ENCODE peak calls at places on chromosomes 6 and 20, in four cellular contexts. E is epithelial cell of esophagus, V is heart right ventricle, M is fibroblast of the aortic adventitia. A is an unnamed sample.

GRCh38 chr6:51249798-51250197 is 431.1 kb downstream of the TFAP2B start:
- DNase-seq in E (no peak), M (no peak), V (no peak), A (no peak)

GRCh38 chr6:166312832-166313231 is 4.6 kb upstream of the PRR18 start:
- DNase-seq in E (no peak), M (peak), V (no peak), A (no peak)

GRCh38 chr6:38262041-38262440 is 377.7 kb downstream of the BTBD9 start:
- DNase-seq in M (peak), V (peak), E (peak), A (no peak)

GRCh38 chr20:24497851-24498250 is 28.4 kb downstream of the SYNDIG1 start:
- DNase-seq in V (no peak), E (peak), M (peak), A (no peak)

GRCh38 chr6:149354009-149354408 is 36.5 kb downstream of the TAB2 start:
- DNase-seq in M (no peak), E (no peak), V (no peak), A (no peak)

GRCh38 chr6:44451803-44452690 is 64.5 kb downstream of the CDC5L start:
- DNase-seq in E (no peak), M (peak), V (no peak), A (no peak)

GRCh38 chr6:53703047-53703446 is 37.5 kb upstream of the KLHL31 start:
- DNase-seq in M (no peak), E (no peak), V (no peak), A (no peak)

GRCh38 chr6:137810554-137811120 is 56.4 kb upstream of the TNFAIP3 start:
- DNase-seq in V (no peak), M (no peak), E (no peak), A (no peak)

GRCh38 chr6:148521158-148521557 is 178.5 kb downstream of the SASH1 start:
- DNase-seq in M (no peak), V (no peak), E (no peak), A (no peak)

GRCh38 chr6:80357674-80358073 is 251.2 kb downstream of the BCKDHB start:
- DNase-seq in M (peak), V (no peak), E (peak), A (no peak)

GRCh38 chr20:61976650-61977332 is 88.9 kb downstream of the TAF4 start:
- DNase-seq in V (no peak), E (no peak), M (no peak), A (no peak)

GRCh38 chr6:118298476-118298875 is 249.6 kb upstream of the PLN start:
- DNase-seq in M (no peak), E (no peak), V (no peak), A (no peak)

GRCh38 chr6:119311514-119312142 is 37.9 kb downstream of the MAN1A1 start:
- DNase-seq in V (no peak), M (no peak), E (no peak), A (no peak)

GRCh38 chr6:54481096-54481495 is 172.9 kb downstream of the TINAG start:
- DNase-seq in E (no peak), V (no peak), M (no peak), A (no peak)

GRCh38 chr6:22157233-22157632 is 139.6 kb downstream of the PRL start:
- DNase-seq in M (no peak), E (no peak), V (no peak), A (no peak)

GRCh38 chr6:135995160-135995898 is 143.8 kb downstream of the PDE7B start:
- DNase-seq in V (no peak), M (peak), E (peak), A (no peak)

GRCh38 chr6:105651969-105652368 is 249.1 kb upstream of the PREP start:
- DNase-seq in M (no peak), E (no peak), V (no peak), A (no peak)

GRCh38 chr6:27176096-27176495 is 71.4 kb upstream of the PRSS16 start:
- DNase-seq in M (peak), E (peak), V (no peak), A (no peak)

GRCh38 chr6:18423426-18423825 is 36.3 kb downstream of the RNF144B start:
- DNase-seq in V (no peak), M (no peak), E (no peak), A (no peak)

GRCh38 chr6:138285800-138286199 is 67.5 kb upstream of the PBOV1 start:
- DNase-seq in M (no peak), E (no peak), V (no peak), A (no peak)

GRCh38 chr6:137234505-137234863 is 15.3 kb upstream of the IFNGR1 start:
- DNase-seq in V (no peak), E (peak), M (no peak), A (no peak)

GRCh38 chr6:11143394-11144371 is 32.2 kb upstream of the ERVFRD-1 start:
- DNase-seq in V (peak), E (peak), M (peak), A (peak)

GRCh38 chr6:80742481-80742880 is 636.0 kb downstream of the BCKDHB start:
- DNase-seq in M (peak), V (no peak), E (peak), A (no peak)

GRCh38 chr20:59265298-59265697 is 35.1 kb upstream of the EDN3 start:
- DNase-seq in E (no peak), M (no peak), V (no peak), A (no peak)

GRCh38 chr6:89613790-89614189 is 24.8 kb downstream of the LYRM2 start:
- DNase-seq in M (no peak), V (no peak), E (no peak), A (peak)

GRCh38 chr20:51930775-51931174 is 128.5 kb upstream of the SALL4 start:
- DNase-seq in E (peak), M (peak), V (peak), A (no peak)

GRCh38 chr6:106748547-106749207 is 119.3 kb downstream of the QRSL1 start:
- DNase-seq in V (no peak), E (no peak), M (no peak), A (no peak)

GRCh38 chr6:136236491-136237293 is 13.4 kb downstream of the MTFR2 start:
- DNase-seq in E (no peak), M (no peak), V (no peak), A (no peak)

GRCh38 chr20:35001596-35002362 is 46.1 kb downstream of the MYH7B start:
- DNase-seq in M (no peak), E (peak), V (no peak), A (peak)

GRCh38 chr6:14848019-14848418 is 397.9 kb upstream of the JARID2 start:
- DNase-seq in M (peak), E (peak), V (no peak), A (no peak)

GRCh38 chr20:46196990-46197389 is 78.9 kb downstream of the CD40 start:
- DNase-seq in M (no peak), E (no peak), V (no peak), A (no peak)

GRCh38 chr20:44019638-44020335 is 105.1 kb downstream of the TOX2 start:
- DNase-seq in M (peak), V (no peak), E (peak), A (no peak)

GRCh38 chr6:100347901-100348550 is 116.7 kb downstream of the SIM1 start:
- DNase-seq in E (peak), V (no peak), M (peak), A (no peak)

GRCh38 chr20:63472159-63472811 is at the start of gene KCNQ2:
- DNase-seq in V (no peak), E (no peak), M (no peak), A (no peak)

GRCh38 chr6:81086931-81087330 is 665.5 kb downstream of the TENT5A start:
- DNase-seq in V (no peak), M (no peak), E (no peak), A (no peak)

GRCh38 chr20:45463709-45464108 is 5.8 kb upstream of the WFDC2 start:
- DNase-seq in E (no peak), M (no peak), V (no peak), A (no peak)